ENCODE peak calls at places on chromosome 13, in eight cellular contexts. One of them, this sample, is unnamed.

GRCh38 chr13:27339299-27339698 is 68.7 kb downstream of the RASL11A start:
- DNase-seq in brain microvascular endothelial cell: peak
- DNase-seq in type B pancreatic cell: no peak
- DNase-seq in sigmoid colon: no peak
- DNase-seq in Right ventricle myocardium inferior: no peak
- DNase-seq in T-cell: peak
- DNase-seq in nephron progenitor cell: peak
- DNase-seq in EL: peak
- DNase-seq in this sample: peak

GRCh38 chr13:106599875-106600797 is 32.2 kb upstream of the ARGLU1 start:
- DNase-seq in nephron progenitor cell: no peak
- DNase-seq in EL: peak
- DNase-seq in T-cell: no peak
- DNase-seq in sigmoid colon: no peak
- DNase-seq in Right ventricle myocardium inferior: no peak
- DNase-seq in type B pancreatic cell: no peak
- DNase-seq in brain microvascular endothelial cell: peak
- DNase-seq in this sample: no peak

GRCh38 chr13:69553976-69554375 is 553.6 kb upstream of the ATXN8OS start:
- DNase-seq in EL: no peak
- DNase-seq in sigmoid colon: no peak
- DNase-seq in brain microvascular endothelial cell: no peak
- DNase-seq in type B pancreatic cell: no peak
- DNase-seq in nephron progenitor cell: no peak
- DNase-seq in T-cell: no peak
- DNase-seq in Right ventricle myocardium inferior: no peak
- DNase-seq in this sample: no peak

GRCh38 chr13:89925107-89925506 is 1422.4 kb upstream of the MIR17HG start:
- DNase-seq in EL: peak
- DNase-seq in T-cell: no peak
- DNase-seq in sigmoid colon: no peak
- DNase-seq in Right ventricle myocardium inferior: no peak
- DNase-seq in brain microvascular endothelial cell: no peak
- DNase-seq in type B pancreatic cell: no peak
- DNase-seq in nephron progenitor cell: peak
- DNase-seq in this sample: peak

GRCh38 chr13:40668335-40668734 is 1.9 kb upstream of the FOXO1 start:
- DNase-seq in nephron progenitor cell: peak
- DNase-seq in T-cell: peak
- DNase-seq in EL: no peak
- DNase-seq in Right ventricle myocardium inferior: peak
- DNase-seq in sigmoid colon: peak
- DNase-seq in brain microvascular endothelial cell: no peak
- DNase-seq in type B pancreatic cell: no peak
- DNase-seq in this sample: peak

GRCh38 chr13:63112799-63113395 is 1697.2 kb upstream of the PCDH20 start:
- DNase-seq in type B pancreatic cell: no peak
- DNase-seq in sigmoid colon: no peak
- DNase-seq in T-cell: no peak
- DNase-seq in Right ventricle myocardium inferior: no peak
- DNase-seq in brain microvascular endothelial cell: no peak
- DNase-seq in nephron progenitor cell: no peak
- DNase-seq in EL: no peak
- DNase-seq in this sample: no peak

GRCh38 chr13:95833713-95834112 is 156.8 kb downstream of the DNAJC3 start:
- DNase-seq in type B pancreatic cell: no peak
- DNase-seq in nephron progenitor cell: no peak
- DNase-seq in T-cell: no peak
- DNase-seq in brain microvascular endothelial cell: no peak
- DNase-seq in EL: peak
- DNase-seq in Right ventricle myocardium inferior: no peak
- DNase-seq in sigmoid colon: no peak
- DNase-seq in this sample: no peak

GRCh38 chr13:20390526-20391175 is 135.0 kb downstream of the CRYL1 start:
- DNase-seq in T-cell: no peak
- DNase-seq in sigmoid colon: no peak
- DNase-seq in EL: no peak
- DNase-seq in brain microvascular endothelial cell: no peak
- DNase-seq in nephron progenitor cell: no peak
- DNase-seq in Right ventricle myocardium inferior: no peak
- DNase-seq in type B pancreatic cell: no peak
- DNase-seq in this sample: peak

GRCh38 chr13:28140433-28141125 is 2.2 kb downstream of the PAN3 start:
- DNase-seq in Right ventricle myocardium inferior: no peak
- DNase-seq in brain microvascular endothelial cell: no peak
- DNase-seq in T-cell: no peak
- DNase-seq in nephron progenitor cell: no peak
- DNase-seq in EL: no peak
- DNase-seq in type B pancreatic cell: no peak
- DNase-seq in sigmoid colon: no peak
- DNase-seq in this sample: no peak

GRCh38 chr13:49258097-49258796 is 10.5 kb downstream of the CDADC1 start:
- DNase-seq in type B pancreatic cell: no peak
- DNase-seq in Right ventricle myocardium inferior: no peak
- DNase-seq in sigmoid colon: no peak
- DNase-seq in EL: no peak
- DNase-seq in brain microvascular endothelial cell: no peak
- DNase-seq in T-cell: no peak
- DNase-seq in nephron progenitor cell: no peak
- DNase-seq in this sample: no peak

GRCh38 chr13:93534181-93534700 is 307.6 kb downstream of the GPC6 start:
- DNase-seq in Right ventricle myocardium inferior: no peak
- DNase-seq in sigmoid colon: peak
- DNase-seq in nephron progenitor cell: no peak
- DNase-seq in brain microvascular endothelial cell: no peak
- DNase-seq in type B pancreatic cell: no peak
- DNase-seq in T-cell: no peak
- DNase-seq in EL: no peak
- DNase-seq in this sample: peak

GRCh38 chr13:64591981-64592380 is 2638.2 kb downstream of the PCDH9 start:
- DNase-seq in brain microvascular endothelial cell: peak
- DNase-seq in EL: peak
- DNase-seq in type B pancreatic cell: no peak
- DNase-seq in T-cell: no peak
- DNase-seq in Right ventricle myocardium inferior: no peak
- DNase-seq in nephron progenitor cell: no peak
- DNase-seq in sigmoid colon: no peak
- DNase-seq in this sample: peak

GRCh38 chr13:31046711-31047279 is 114.3 kb downstream of the TEX26 start:
- DNase-seq in sigmoid colon: peak
- DNase-seq in EL: no peak
- DNase-seq in brain microvascular endothelial cell: peak
- DNase-seq in T-cell: no peak
- DNase-seq in nephron progenitor cell: no peak
- DNase-seq in type B pancreatic cell: no peak
- DNase-seq in Right ventricle myocardium inferior: no peak
- DNase-seq in this sample: no peak

GRCh38 chr13:88217372-88217771 is 546.2 kb downstream of the SLITRK5 start:
- DNase-seq in EL: no peak
- DNase-seq in nephron progenitor cell: no peak
- DNase-seq in brain microvascular endothelial cell: no peak
- DNase-seq in type B pancreatic cell: no peak
- DNase-seq in T-cell: no peak
- DNase-seq in Right ventricle myocardium inferior: no peak
- DNase-seq in sigmoid colon: no peak
- DNase-seq in this sample: no peak

GRCh38 chr13:102597029-102598015 is 536 bp downstream of the TPP2 start:
- DNase-seq in sigmoid colon: peak
- DNase-seq in T-cell: no peak
- DNase-seq in type B pancreatic cell: no peak
- DNase-seq in brain microvascular endothelial cell: peak
- DNase-seq in EL: peak
- DNase-seq in Right ventricle myocardium inferior: no peak
- DNase-seq in nephron progenitor cell: peak
- DNase-seq in this sample: peak

GRCh38 chr13:93173656-93174055 is 53.0 kb upstream of the GPC6 start:
- DNase-seq in T-cell: no peak
- DNase-seq in EL: no peak
- DNase-seq in Right ventricle myocardium inferior: no peak
- DNase-seq in nephron progenitor cell: no peak
- DNase-seq in sigmoid colon: no peak
- DNase-seq in type B pancreatic cell: no peak
- DNase-seq in brain microvascular endothelial cell: no peak
- DNase-seq in this sample: no peak

GRCh38 chr13:50129923-50130685 is 114.9 kb downstream of the KCNRG start:
- DNase-seq in type B pancreatic cell: no peak
- DNase-seq in nephron progenitor cell: peak
- DNase-seq in Right ventricle myocardium inferior: peak
- DNase-seq in brain microvascular endothelial cell: no peak
- DNase-seq in T-cell: no peak
- DNase-seq in EL: peak
- DNase-seq in sigmoid colon: peak
- DNase-seq in this sample: peak

GRCh38 chr13:48631441-48631840 is 22.3 kb upstream of the CYSLTR2 start:
- DNase-seq in EL: no peak
- DNase-seq in brain microvascular endothelial cell: no peak
- DNase-seq in nephron progenitor cell: no peak
- DNase-seq in T-cell: no peak
- DNase-seq in sigmoid colon: no peak
- DNase-seq in Right ventricle myocardium inferior: no peak
- DNase-seq in type B pancreatic cell: no peak
- DNase-seq in this sample: no peak

GRCh38 chr13:23828866-23829265 is 60.3 kb downstream of the MIPEP start:
- DNase-seq in brain microvascular endothelial cell: no peak
- DNase-seq in T-cell: no peak
- DNase-seq in sigmoid colon: no peak
- DNase-seq in EL: peak
- DNase-seq in type B pancreatic cell: no peak
- DNase-seq in nephron progenitor cell: no peak
- DNase-seq in Right ventricle myocardium inferior: no peak
- DNase-seq in this sample: peak